ENCODE peak calls at places on chromosome 12, in ten cellular contexts. B, C, E, K, V, M, N, W, H and P are unnamed samples.

GRCh38 chr12:8823565-8824300 is 1.3 kb downstream of the A2ML1 start:
- DNase-seq in B (no peak), C (peak), E (no peak), K (no peak), V (peak), M (peak), N (peak), W (no peak), H (no peak), P (peak)

GRCh38 chr12:77220586-77220985 is 155.2 kb upstream of the E2F7 start:
- DNase-seq in B (no peak), C (no peak), E (no peak), K (no peak), V (no peak), M (no peak), N (no peak), W (no peak), H (no peak), P (no peak)

GRCh38 chr12:22551624-22552023 is 7.3 kb upstream of the C2CD5 start:
- DNase-seq in B (no peak), C (no peak), E (no peak), K (no peak), V (no peak), M (no peak), N (no peak), W (no peak), H (no peak), P (no peak)

GRCh38 chr12:64696065-64696741 is 63.0 kb downstream of the GNS start:
- DNase-seq in B (no peak), C (no peak), E (no peak), K (no peak), V (no peak), M (peak), N (no peak), W (no peak), H (no peak), P (no peak)

GRCh38 chr12:11059041-11059440 is 3.1 kb downstream of the TAS2R46 start:
- DNase-seq in B (no peak), C (no peak), E (no peak), K (no peak), V (no peak), M (no peak), N (no peak), W (no peak), H (no peak), P (no peak)

GRCh38 chr12:7933255-7933726 is 2.7 kb downstream of the SLC2A3 start:
- DNase-seq in B (peak), C (peak), E (peak), K (peak), V (peak), M (peak), N (peak), W (peak), H (peak), P (peak)

GRCh38 chr12:43309845-43310405 is 242.1 kb downstream of the ADAMTS20 start:
- DNase-seq in B (no peak), C (no peak), E (peak), K (no peak), V (no peak), M (no peak), N (no peak), W (no peak), H (no peak), P (no peak)

GRCh38 chr12:114481200-114481535 is 75.2 kb upstream of the TBX5 start:
- DNase-seq in B (no peak), C (peak), E (no peak), K (no peak), V (no peak), M (no peak), N (no peak), W (no peak), H (no peak), P (peak)

GRCh38 chr12:120230326-120230973 is 29.5 kb upstream of the RPLP0 start:
- DNase-seq in B (no peak), C (peak), E (peak), K (no peak), V (peak), M (peak), N (no peak), W (peak), H (no peak), P (peak)

GRCh38 chr12:51631021-51631420 is 40.0 kb downstream of the SCN8A start:
- DNase-seq in B (no peak), C (no peak), E (no peak), K (no peak), V (no peak), M (no peak), N (no peak), W (no peak), H (no peak), P (no peak)

GRCh38 chr12:68200854-68201253 is 24.8 kb downstream of the IL26 start:
- DNase-seq in B (no peak), C (no peak), E (no peak), K (no peak), V (no peak), M (no peak), N (no peak), W (no peak), H (no peak), P (no peak)